ENCODE peak calls at places on chromosome 4, in ten cellular contexts. P is transverse colon, Q is HCT116, V is sigmoid colon, I is prostate gland, Z is suprapubic skin, E is Panc1, K is upper lobe of left lung, M is esophagus muscularis mucosa, Y is GM23338. R is an unnamed sample.

GRCh38 chr4:141158219-141158618 is 24.9 kb upstream of the RNF150 start:
- DNase-seq in P (no peak), E (peak), M (no peak), V (no peak), Z (no peak), Q (peak), Y (peak), I (no peak), K (no peak), R (no peak)

GRCh38 chr4:153110739-153111138 is 93.5 kb upstream of the TRIM2 start:
- DNase-seq in M (no peak), Y (no peak), K (no peak), E (no peak), I (no peak), Z (no peak), P (no peak), V (no peak), Q (no peak), R (no peak)

GRCh38 chr4:106289737-106290136 is 26.3 kb downstream of the TBCK start:
- DNase-seq in V (no peak), E (no peak), I (no peak), P (no peak), Y (no peak), Z (no peak), M (no peak), Q (no peak), K (no peak), R (no peak)

GRCh38 chr4:3284734-3285557 is 7.9 kb upstream of the RGS12 start:
- DNase-seq in Z (peak), K (no peak), E (no peak), I (no peak), V (no peak), Q (no peak), Y (no peak), M (no peak), P (no peak), R (peak)

GRCh38 chr4:61511716-61512488 is 311.8 kb downstream of the ADGRL3 start:
- DNase-seq in K (no peak), M (no peak), V (no peak), E (no peak), P (no peak), Y (no peak), Z (no peak), Q (no peak), I (no peak), R (no peak)

GRCh38 chr4:184471872-184472539 is 2.3 kb downstream of the IRF2 start:
- DNase-seq in E (no peak), V (no peak), M (no peak), Q (no peak), I (peak), Z (no peak), K (no peak), P (peak), Y (no peak), R (no peak)

GRCh38 chr4:99324978-99325377 is 3.8 kb upstream of the ADH1B start:
- DNase-seq in P (peak), I (peak), V (peak), M (no peak), Z (no peak), Q (no peak), Y (peak), K (no peak), E (no peak), R (no peak)

GRCh38 chr4:184961693-184962092 is 56.6 kb upstream of the HELT start:
- DNase-seq in M (peak), P (peak), Q (no peak), Y (peak), Z (no peak), V (no peak), I (no peak), K (peak), E (no peak), R (no peak)

GRCh38 chr4:181685461-181685860 is 557.7 kb upstream of the TENM3 start:
- DNase-seq in V (no peak), M (no peak), Q (no peak), P (no peak), I (no peak), Y (no peak), E (no peak), Z (no peak), K (no peak), R (no peak)

GRCh38 chr4:84547211-84547610 is 35.7 kb upstream of the CDS1 start:
- DNase-seq in I (no peak), P (no peak), E (no peak), M (no peak), Y (no peak), V (no peak), Q (no peak), K (no peak), Z (no peak), R (no peak)

GRCh38 chr4:157165935-157166334 is 54.6 kb upstream of the GRIA2 start:
- DNase-seq in M (no peak), Y (no peak), Z (no peak), Q (no peak), V (no peak), I (no peak), P (no peak), E (no peak), K (no peak), R (no peak)

GRCh38 chr4:138916763-138917162 is 98.8 kb upstream of the NOCT start:
- DNase-seq in E (no peak), I (no peak), Y (no peak), Q (no peak), K (no peak), Z (no peak), V (no peak), M (no peak), P (no peak), R (no peak)

GRCh38 chr4:185589067-185589844 is 53.9 kb upstream of the PDLIM3 start:
- DNase-seq in Y (no peak), Z (no peak), P (no peak), V (no peak), E (no peak), K (no peak), I (no peak), Q (peak), M (no peak), R (no peak)

GRCh38 chr4:2714071-2714770 is 41.9 kb downstream of the TNIP2 start:
- DNase-seq in V (peak), Z (no peak), M (no peak), E (no peak), Q (no peak), I (no peak), K (no peak), P (no peak), Y (no peak), R (peak)

GRCh38 chr4:164251257-164251656 is 502.7 kb upstream of the SMIM31 start:
- DNase-seq in K (no peak), M (no peak), Z (no peak), P (no peak), I (peak), Y (no peak), V (no peak), E (no peak), Q (no peak), R (no peak)

GRCh38 chr4:87422104-87423052 is at the start of gene NUDT9:
- DNase-seq in I (peak), E (peak), Q (peak), K (peak), P (peak), Y (peak), V (peak), Z (peak), M (peak), R (peak)

GRCh38 chr4:154908168-154908567 is 127.1 kb downstream of the RBM46 start:
- DNase-seq in I (no peak), K (no peak), Q (no peak), Y (no peak), Z (no peak), E (no peak), P (no peak), V (no peak), M (no peak), R (no peak)

GRCh38 chr4:85703098-85703497 is 228.1 kb downstream of the ARHGAP24 start:
- DNase-seq in V (no peak), Z (no peak), M (no peak), E (no peak), Q (no peak), K (no peak), P (no peak), I (no peak), Y (no peak), R (no peak)

GRCh38 chr4:128153795-128154194 is 92.7 kb downstream of the LARP1B start:
- DNase-seq in I (no peak), Z (no peak), E (no peak), K (no peak), Y (no peak), V (no peak), Q (no peak), M (no peak), P (no peak), R (no peak)

GRCh38 chr4:97892596-97893266 is 250.5 kb downstream of the STPG2 start:
- DNase-seq in Q (no peak), M (no peak), Y (no peak), K (no peak), Z (no peak), P (no peak), E (no peak), V (no peak), I (no peak), R (no peak)

GRCh38 chr4:2390146-2390545 is 28.3 kb downstream of the ZFYVE28 start:
- DNase-seq in I (no peak), P (no peak), Q (no peak), Z (no peak), V (no peak), E (no peak), M (no peak), K (no peak), Y (no peak), R (no peak)

GRCh38 chr4:186392017-186392416 is 126.0 kb downstream of the F11 start:
- DNase-seq in Q (no peak), V (no peak), M (no peak), K (no peak), P (no peak), Y (no peak), Z (no peak), I (no peak), E (no peak), R (no peak)

GRCh38 chr4:66032571-66032970 is 362.3 kb upstream of the EPHA5 start:
- DNase-seq in P (no peak), Y (no peak), E (no peak), Z (no peak), M (no peak), Q (no peak), K (no peak), I (no peak), V (no peak), R (no peak)

GRCh38 chr4:185305979-185306442 is 89.7 kb downstream of the LRP2BP start:
- DNase-seq in K (no peak), E (peak), Z (no peak), I (no peak), V (no peak), Q (peak), Y (peak), P (no peak), M (no peak), R (no peak)

GRCh38 chr4:80611366-80611765 is 275.8 kb downstream of the CFAP299 start:
- DNase-seq in V (no peak), K (no peak), M (no peak), Y (no peak), I (no peak), P (no peak), Q (no peak), E (no peak), Z (no peak), R (no peak)

GRCh38 chr4:140463610-140464009 is 34.5 kb downstream of the MGAT4D start:
- DNase-seq in Y (no peak), P (no peak), V (no peak), E (no peak), I (no peak), Q (no peak), Z (no peak), M (no peak), K (no peak), R (no peak)

GRCh38 chr4:15755321-15755750 is 22.8 kb upstream of the CD38 start:
- DNase-seq in M (no peak), Y (no peak), P (no peak), V (no peak), Z (no peak), K (no peak), E (no peak), I (no peak), Q (no peak), R (no peak)

GRCh38 chr4:1610791-1611500 is 73.2 kb downstream of the FAM53A start:
- DNase-seq in Y (no peak), Z (no peak), V (peak), P (no peak), E (no peak), Q (no peak), M (no peak), K (peak), I (no peak), R (no peak)

GRCh38 chr4:42048394-42048793 is 58.1 kb downstream of the SLC30A9 start:
- DNase-seq in P (no peak), Z (no peak), Y (no peak), I (peak), M (no peak), V (no peak), E (peak), Q (no peak), K (no peak), R (no peak)

GRCh38 chr4:5758741-5759140 is 47.7 kb downstream of the EVC start:
- DNase-seq in K (no peak), V (peak), M (no peak), I (no peak), P (no peak), Q (peak), E (peak), Y (no peak), Z (no peak), R (no peak)

GRCh38 chr4:187893418-187893817 is 102.2 kb upstream of the ZFP42 start:
- DNase-seq in Q (no peak), E (no peak), Y (no peak), M (no peak), Z (no peak), V (no peak), I (no peak), P (no peak), K (no peak), R (no peak)

GRCh38 chr4:53943345-53944085 is 120.9 kb downstream of the CHIC2 start:
- DNase-seq in I (no peak), E (peak), V (no peak), Q (peak), P (no peak), K (no peak), Y (no peak), M (no peak), Z (no peak), R (no peak)

GRCh38 chr4:68209003-68209402 is 36.5 kb downstream of the TMPRSS11B start:
- DNase-seq in P (no peak), I (no peak), V (no peak), M (no peak), Q (peak), E (no peak), K (no peak), Z (no peak), Y (peak), R (no peak)

GRCh38 chr4:109325698-109326097 is 23.2 kb upstream of the COL25A1 start:
- DNase-seq in V (no peak), E (no peak), M (peak), I (no peak), Z (no peak), P (no peak), Y (no peak), Q (no peak), K (no peak), R (no peak)

GRCh38 chr4:142512161-142512560 is 333.9 kb downstream of the INPP4B start:
- DNase-seq in I (no peak), Z (no peak), E (no peak), V (no peak), Q (no peak), P (no peak), K (no peak), M (no peak), Y (no peak), R (no peak)

GRCh38 chr4:135227842-135228241 is 1026.3 kb upstream of the PABPC4L start:
- DNase-seq in Y (no peak), Q (no peak), Z (no peak), I (no peak), V (no peak), K (no peak), M (no peak), P (no peak), E (no peak), R (no peak)

GRCh38 chr4:165364452-165365080 is 14.2 kb upstream of the CPE start:
- DNase-seq in E (no peak), M (no peak), V (no peak), P (peak), Y (no peak), Q (no peak), I (no peak), Z (no peak), K (no peak), R (no peak)

GRCh38 chr4:175054980-175055379 is 136.8 kb downstream of the ADAM29 start:
- DNase-seq in M (no peak), Q (no peak), P (no peak), I (no peak), K (no peak), Z (no peak), E (no peak), Y (peak), V (no peak), R (no peak)
- TF ChIP-seq CTCF in M (no peak), Q (peak), P (no peak), I (no peak), K (no peak), Z (no peak), E (no peak), Y (peak), V (no peak), R (no peak)

GRCh38 chr4:4521767-4522166 is 20.1 kb downstream of the STX18 start:
- DNase-seq in P (no peak), E (no peak), Q (no peak), Z (no peak), V (no peak), K (no peak), Y (no peak), M (no peak), I (no peak), R (no peak)

GRCh38 chr4:4524364-4524763 is 17.5 kb downstream of the STX18 start:
- DNase-seq in Y (peak), M (no peak), Q (no peak), V (no peak), K (no peak), E (no peak), Z (no peak), P (no peak), I (no peak), R (no peak)

GRCh38 chr4:4518747-4519146 is 23.1 kb downstream of the STX18 start:
- DNase-seq in Z (no peak), M (no peak), Q (no peak), Y (no peak), V (no peak), I (no peak), E (no peak), K (no peak), P (no peak), R (no peak)

GRCh38 chr4:4519296-4519898 is 22.5 kb downstream of the STX18 start:
- DNase-seq in M (no peak), V (no peak), Z (no peak), Y (peak), I (no peak), K (no peak), Q (peak), P (no peak), E (no peak), R (no peak)

GRCh38 chr4:4521069-4521468 is 20.8 kb downstream of the STX18 start:
- DNase-seq in Q (no peak), Y (peak), I (no peak), M (no peak), V (no peak), Z (no peak), K (no peak), E (no peak), P (no peak), R (no peak)
- H3K4me3 ChIP-seq in Q (no peak), Y (no peak), I (no peak), M (no peak), V (no peak), Z (no peak), K (no peak), E (no peak), P (no peak), R (no peak)

DNA sequence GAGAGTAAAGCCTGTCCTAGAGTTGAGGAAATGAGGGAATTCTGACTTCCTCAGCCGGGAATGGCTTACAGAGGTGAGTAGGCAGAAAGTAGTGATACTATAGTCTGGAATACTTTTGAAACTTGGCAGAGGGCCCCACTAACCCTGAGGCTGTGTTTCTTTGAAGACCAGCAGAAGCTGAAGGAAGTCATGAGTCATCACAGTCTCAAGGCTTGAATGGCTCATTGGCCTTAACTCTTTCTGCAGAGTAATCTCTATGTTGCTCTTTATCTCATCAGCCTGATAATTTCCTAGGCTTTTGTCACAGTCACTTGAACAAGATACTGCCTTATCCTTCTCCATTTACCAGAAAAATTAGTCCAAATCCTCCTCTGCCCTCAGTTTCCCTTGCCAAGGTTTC is 80.8 kb downstream of the ANKRD50 start:
- DNase-seq in I (peak), Y (no peak), V (no peak), Q (peak), E (peak), M (no peak), Z (no peak), P (peak), K (no peak), R (peak)
- TF ChIP-seq POLR2AphosphoS5 in I (no peak), Y (no peak), V (no peak), Q (peak), E (no peak), M (no peak), Z (no peak), P (no peak), K (no peak), R (no peak)

DNA sequence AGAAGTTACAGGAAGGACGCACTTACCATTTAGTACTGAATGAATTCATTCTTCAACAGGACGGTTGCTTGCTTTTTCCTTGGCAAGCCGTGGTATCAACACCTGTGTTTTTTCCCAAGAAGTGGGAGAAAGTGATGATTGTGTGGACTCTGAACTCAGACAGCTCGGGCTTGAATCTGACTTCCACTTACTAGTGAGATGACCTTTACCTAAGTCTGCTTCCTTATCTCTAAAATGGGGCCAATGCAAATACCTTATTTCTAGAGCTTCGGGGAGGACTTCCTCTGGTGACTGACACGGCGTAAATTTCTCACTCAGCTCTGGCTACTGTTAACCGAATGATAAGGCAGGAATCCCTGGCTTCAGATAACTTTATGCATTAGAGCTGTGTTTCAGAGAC is 146.8 kb upstream of the RBPJ start:
- DNase-seq in M (no peak), Y (no peak), Z (no peak), E (no peak), Q (no peak), I (no peak), V (no peak), P (no peak), K (no peak), R (no peak)
- TF ChIP-seq CTCF in M (no peak), Y (no peak), Z (no peak), E (no peak), Q (no peak), I (no peak), V (no peak), P (no peak), K (no peak), R (no peak)